ENCODE peak calls at places on chromosome 4, in five cellular contexts. G, H, Y, W and Q are unnamed samples.

GRCh38 chr4:80587861-80588385 is 252.4 kb downstream of the CFAP299 start:
- DNase-seq in H (no peak), G (no peak), W (no peak), Y (no peak), Q (no peak)

GRCh38 chr4:3690576-3691152 is 75.5 kb upstream of the ADRA2C start:
- DNase-seq in Y (no peak), W (no peak), H (peak), G (no peak), Q (no peak)

GRCh38 chr4:6017030-6017429 is 1.2 kb downstream of the C4orf50 start:
- DNase-seq in H (no peak), G (no peak), W (no peak), Y (no peak), Q (no peak)

GRCh38 chr4:81604683-81605082 is 133.0 kb upstream of the RASGEF1B start:
- DNase-seq in G (no peak), Y (no peak), W (no peak), H (no peak), Q (no peak)

GRCh38 chr4:42412251-42412650 is 15.0 kb downstream of the SHISA3 start:
- DNase-seq in W (no peak), H (no peak), G (no peak), Y (no peak), Q (no peak)

GRCh38 chr4:82741188-82741587 is 57.4 kb downstream of the SCD5 start:
- DNase-seq in H (no peak), G (no peak), W (no peak), Y (no peak), Q (no peak)

GRCh38 chr4:184010696-184011095 is 105.6 kb downstream of the STOX2 start:
- DNase-seq in W (no peak), Y (no peak), G (no peak), H (no peak), Q (no peak)

GRCh38 chr4:89331637-89332544 is 24.3 kb upstream of the GPRIN3 start:
- DNase-seq in G (no peak), H (no peak), Y (no peak), W (no peak), Q (no peak)

GRCh38 chr4:154566639-154567204 is 3.9 kb downstream of the FGB start:
- DNase-seq in W (no peak), Y (no peak), H (no peak), G (no peak), Q (no peak)

GRCh38 chr4:110622841-110623709 is at the start of gene PITX2:
- DNase-seq in G (peak), W (peak), H (peak), Y (peak), Q (peak)

DNA sequence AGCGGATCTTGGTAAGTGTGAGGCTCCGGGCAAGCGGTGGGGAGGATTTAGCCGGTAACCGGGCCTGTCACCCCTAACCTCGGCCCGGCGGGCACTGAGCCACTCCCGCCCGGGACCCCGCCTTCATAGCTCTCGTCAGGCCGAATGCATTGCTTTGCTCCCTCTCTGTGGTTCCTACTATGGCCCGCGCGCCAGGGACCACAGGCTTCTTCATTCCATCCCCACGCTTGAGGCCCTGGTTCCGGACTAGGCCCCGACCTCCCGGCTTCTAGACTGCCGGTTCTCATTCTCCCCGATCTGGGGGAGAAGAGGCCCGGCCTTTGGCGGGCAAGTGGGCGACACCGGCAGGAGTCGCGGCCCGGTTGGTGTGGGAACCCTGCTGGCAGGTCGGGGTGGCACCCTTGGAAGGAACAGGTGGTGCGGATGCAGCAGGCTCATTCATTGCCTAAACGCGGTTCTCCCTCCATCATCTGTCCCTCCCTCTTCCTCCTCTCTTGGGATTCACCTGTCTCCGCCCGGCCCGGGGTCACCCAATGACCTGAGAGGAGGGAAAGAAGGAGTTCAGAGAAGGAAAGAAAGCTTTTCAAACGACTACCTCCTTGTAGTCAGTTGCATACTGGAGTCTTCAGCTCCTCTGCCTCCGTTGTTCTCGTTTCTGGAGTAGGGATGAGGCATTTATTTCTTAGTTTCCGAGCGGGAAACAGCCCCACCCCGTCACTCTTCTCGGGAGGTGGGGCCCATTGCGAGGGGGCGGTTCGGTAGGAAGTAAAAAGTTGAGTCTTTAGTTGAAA is at the start of gene NDUFC1:
- DNase-seq in Y (peak), G (no peak), H (peak), W (peak), Q (peak)
- TF ChIP-seq CTCF in Y (no peak), G (no peak), H (no peak), W (no peak), Q (no peak)

GRCh38 chr4:72969957-72970356 is 99.6 kb downstream of the COX18 start:
- DNase-seq in Y (no peak), W (no peak), H (no peak), G (no peak), Q (peak)
- H3K27ac ChIP-seq in Y (no peak), W (no peak), H (no peak), G (no peak), Q (peak)

GRCh38 chr4:166980419-166980818 is 253.9 kb downstream of the SPOCK3 start:
- DNase-seq in Y (no peak), G (no peak), W (no peak), H (no peak), Q (no peak)

GRCh38 chr4:166981847-166982246 is 252.4 kb downstream of the SPOCK3 start:
- DNase-seq in G (no peak), H (no peak), Y (no peak), W (no peak), Q (no peak)
- TF ChIP-seq CTCF in G (no peak), H (no peak), Y (no peak), W (no peak), Q (no peak)

DNA sequence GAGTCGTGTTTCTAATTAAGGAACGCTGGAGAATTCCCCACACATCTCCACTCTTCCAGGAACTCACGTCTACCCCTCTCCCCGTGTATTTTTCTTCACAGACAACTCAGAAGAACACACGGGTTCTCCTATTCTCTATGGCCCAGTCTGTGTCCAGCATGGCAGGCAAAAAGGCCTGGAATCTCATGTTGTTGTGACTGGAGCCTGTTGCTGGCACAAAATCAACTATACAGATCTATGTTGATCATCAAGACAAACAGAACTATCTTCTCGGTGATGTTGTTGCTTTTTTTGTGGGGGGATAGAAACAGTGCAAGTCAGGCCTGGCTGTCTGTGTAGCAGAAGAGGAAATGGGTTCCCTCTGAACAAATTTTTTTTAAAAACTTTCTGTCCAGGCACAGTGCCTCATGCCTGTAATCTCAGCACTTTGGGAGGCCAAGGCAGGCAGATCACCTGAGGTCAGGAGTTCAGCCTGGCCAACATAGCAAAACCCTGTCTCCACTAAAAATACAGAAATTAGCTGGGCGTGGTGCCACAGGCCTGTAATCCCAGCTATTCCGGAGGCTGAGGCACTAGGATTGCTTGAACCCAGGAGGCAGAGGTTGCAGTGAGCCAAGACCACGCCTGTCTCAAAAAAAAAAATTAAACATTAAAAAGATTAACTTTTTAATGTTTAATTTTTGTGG is 50.5 kb upstream of the CBR4 start:
- DNase-seq in G (no peak), Y (no peak), H (no peak), W (no peak), Q (no peak)
- H3K27ac ChIP-seq in G (no peak), Y (peak), H (peak), W (peak), Q (peak)

DNA sequence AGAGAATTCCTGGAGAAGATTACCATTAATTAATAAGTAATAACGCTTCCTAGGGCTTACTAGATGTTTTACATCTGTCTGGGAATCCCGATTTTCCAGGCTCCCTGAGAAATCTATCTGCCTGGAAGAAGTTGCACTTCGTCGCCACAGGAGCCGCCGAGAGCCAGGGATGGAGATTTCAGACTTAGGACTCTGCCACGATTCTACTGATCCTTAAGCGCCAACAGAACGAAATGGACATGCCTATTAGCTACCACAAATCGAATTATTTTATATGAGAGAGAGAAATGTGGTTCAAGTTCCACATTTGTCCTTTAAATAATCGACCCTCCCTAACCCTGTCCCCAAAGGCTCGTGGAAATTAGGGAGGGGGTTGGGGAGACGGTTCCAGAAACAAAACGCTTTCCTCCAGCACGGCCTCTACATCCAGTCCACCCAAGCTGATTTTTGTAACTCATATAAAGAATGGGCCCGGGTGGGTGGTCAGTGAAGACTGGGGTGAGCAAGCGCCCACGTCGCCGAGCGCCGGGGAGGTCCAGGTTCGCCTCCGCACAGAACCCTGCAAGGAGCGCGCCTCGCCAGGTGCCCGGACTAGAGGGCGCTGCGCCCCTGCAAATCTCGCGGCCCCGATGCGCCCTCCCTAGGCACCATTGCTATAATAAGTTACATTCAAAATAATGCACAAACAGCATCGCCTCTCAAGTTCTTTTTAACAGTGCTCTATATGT is 1.9 kb upstream of the FAT1 start:
- DNase-seq in H (peak), Y (peak), W (peak), G (no peak), Q (peak)
- TF ChIP-seq CTCF in H (no peak), Y (no peak), W (peak), G (peak), Q (peak)

GRCh38 chr4:151711680-151712079 is 49.1 kb downstream of the GATB start:
- DNase-seq in G (no peak), Y (no peak), W (no peak), H (no peak), Q (no peak)

GRCh38 chr4:151712777-151713176 is 48.0 kb downstream of the GATB start:
- DNase-seq in W (no peak), Y (no peak), G (no peak), H (no peak), Q (no peak)

GRCh38 chr4:151709071-151709470 is 51.7 kb downstream of the GATB start:
- DNase-seq in H (no peak), W (no peak), Y (no peak), G (no peak), Q (peak)

GRCh38 chr4:151709587-151709986 is 51.2 kb downstream of the GATB start:
- DNase-seq in G (no peak), H (no peak), W (no peak), Y (no peak), Q (peak)
- H3K27ac ChIP-seq in G (no peak), H (no peak), W (no peak), Y (no peak), Q (no peak)

GRCh38 chr4:78168029-78168428 is 110.9 kb downstream of the FRAS1 start:
- DNase-seq in G (no peak), Y (no peak), W (no peak), H (no peak), Q (no peak)

GRCh38 chr4:78169728-78170127 is 112.6 kb downstream of the FRAS1 start:
- DNase-seq in H (no peak), W (no peak), Y (no peak), G (no peak), Q (no peak)

GRCh38 chr4:78174931-78175330 is 117.8 kb downstream of the FRAS1 start:
- DNase-seq in Y (no peak), H (no peak), G (no peak), W (no peak), Q (no peak)

GRCh38 chr4:78167510-78167909 is 110.4 kb downstream of the FRAS1 start:
- DNase-seq in G (no peak), H (no peak), Y (no peak), W (no peak), Q (no peak)

DNA sequence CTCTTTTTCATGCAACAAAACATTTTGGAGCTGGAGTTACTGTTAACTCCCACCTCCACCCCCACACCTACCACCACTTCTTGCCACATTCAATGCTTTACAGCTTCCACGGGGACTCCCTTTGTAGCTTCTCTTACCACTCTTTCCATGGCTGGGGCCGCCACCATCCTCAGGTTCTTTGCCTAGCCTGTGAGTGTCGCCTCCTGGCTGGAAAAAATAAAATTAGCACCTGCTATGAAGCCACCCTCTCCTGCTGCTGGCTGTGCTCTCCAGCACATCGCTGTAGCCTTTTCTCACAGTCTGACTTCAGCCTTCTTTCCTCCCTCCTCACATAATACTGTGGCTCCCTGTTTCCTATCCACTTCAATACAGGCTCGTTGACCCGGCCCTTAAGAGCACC is 114.4 kb downstream of the FRAS1 start:
- DNase-seq in G (no peak), Y (no peak), W (no peak), H (no peak), Q (no peak)
- TF ChIP-seq CTCF in G (peak), Y (no peak), W (no peak), H (no peak), Q (no peak)